ENCODE peak calls at places on chromosomes 11 and 22, in five cellular contexts. One of them, this sample, is unnamed.

GRCh38 chr22:19723165-19723989 is at the start of gene GP1BB:
- DNase-seq in HepG2: no peak
- DNase-seq in GM12878: no peak
- DNase-seq in SK-N-SH: no peak
- DNase-seq in K562: peak; percentile 100
- DNase-seq in this sample: no peak

GRCh38 chr11:129251067-129251466 is 58.9 kb upstream of the ARHGAP32 start:
- DNase-seq in HepG2: no peak
- DNase-seq in GM12878: no peak
- DNase-seq in SK-N-SH: no peak
- DNase-seq in K562: no peak
- DNase-seq in this sample: no peak

GRCh38 chr11:26204839-26205238 is 127.1 kb upstream of the ANO3 start:
- DNase-seq in HepG2: no peak
- DNase-seq in GM12878: no peak
- DNase-seq in SK-N-SH: no peak
- DNase-seq in K562: no peak
- DNase-seq in this sample: no peak

GRCh38 chr11:34408580-34409172 is 30.1 kb upstream of the CAT start:
- DNase-seq in HepG2: no peak
- DNase-seq in GM12878: no peak
- DNase-seq in SK-N-SH: no peak
- DNase-seq in K562: no peak
- DNase-seq in this sample: no peak

GRCh38 chr22:50035976-50036375 is 22.1 kb downstream of the TTLL8 start:
- DNase-seq in HepG2: no peak
- DNase-seq in GM12878: no peak
- DNase-seq in SK-N-SH: peak; percentile 13
- DNase-seq in K562: no peak
- DNase-seq in this sample: no peak

GRCh38 chr11:15969701-15970329 is 386.5 kb downstream of the SOX6 start:
- DNase-seq in HepG2: no peak
- DNase-seq in GM12878: peak; percentile 35
- DNase-seq in SK-N-SH: no peak
- DNase-seq in K562: no peak
- DNase-seq in this sample: no peak

GRCh38 chr22:49996532-49997220 is 15.9 kb downstream of the IL17REL start:
- DNase-seq in HepG2: no peak
- DNase-seq in GM12878: no peak
- DNase-seq in SK-N-SH: no peak
- DNase-seq in K562: no peak
- DNase-seq in this sample: no peak

GRCh38 chr22:49716441-49716840 is 111.2 kb downstream of the BRD1 start:
- DNase-seq in HepG2: no peak
- DNase-seq in GM12878: no peak
- DNase-seq in SK-N-SH: no peak
- DNase-seq in K562: no peak
- DNase-seq in this sample: no peak

GRCh38 chr22:44297662-44298061 is 15.1 kb downstream of the SHISAL1 start:
- DNase-seq in HepG2: no peak
- DNase-seq in GM12878: no peak
- DNase-seq in SK-N-SH: no peak
- DNase-seq in K562: no peak
- DNase-seq in this sample: no peak

GRCh38 chr22:37661160-37661924 is 2.8 kb downstream of the PDXP start:
- DNase-seq in HepG2: peak; percentile 90
- DNase-seq in GM12878: no peak
- DNase-seq in SK-N-SH: peak; percentile 71
- DNase-seq in K562: no peak
- DNase-seq in this sample: no peak

GRCh38 chr11:70099578-70100282 is 21.6 kb downstream of the ANO1 start:
- DNase-seq in HepG2: no peak
- DNase-seq in GM12878: no peak
- DNase-seq in SK-N-SH: no peak
- DNase-seq in K562: no peak
- DNase-seq in this sample: no peak

GRCh38 chr11:23423119-23423518 is 562.8 kb upstream of the CCDC179 start:
- DNase-seq in HepG2: no peak
- DNase-seq in GM12878: no peak
- DNase-seq in SK-N-SH: no peak
- DNase-seq in K562: no peak
- DNase-seq in this sample: no peak

GRCh38 chr11:109490953-109491733 is 69.2 kb downstream of the C11orf87 start:
- DNase-seq in HepG2: no peak
- DNase-seq in GM12878: no peak
- DNase-seq in SK-N-SH: no peak
- DNase-seq in K562: no peak
- DNase-seq in this sample: no peak

GRCh38 chr11:65574963-65575567 is 788 bp upstream of the EHBP1L1 start:
- DNase-seq in HepG2: no peak
- DNase-seq in GM12878: no peak
- DNase-seq in SK-N-SH: no peak
- DNase-seq in K562: peak; percentile 88
- DNase-seq in this sample: no peak

GRCh38 chr11:100923555-100923954 is 206.1 kb downstream of the PGR start:
- DNase-seq in HepG2: no peak
- DNase-seq in GM12878: no peak
- DNase-seq in SK-N-SH: no peak
- DNase-seq in K562: no peak
- DNase-seq in this sample: no peak
- TF ChIP-seq ZBTB33 in HepG2: no peak
- TF ChIP-seq ZBTB33 in GM12878: no peak
- TF ChIP-seq ZBTB33 in SK-N-SH: no peak
- TF ChIP-seq ZBTB33 in K562: no peak
- TF ChIP-seq ZBTB33 in this sample: no peak

GRCh38 chr11:76603202-76603601 is 67.3 kb downstream of the LRRC32 start:
- DNase-seq in HepG2: no peak
- DNase-seq in GM12878: no peak
- DNase-seq in SK-N-SH: peak; percentile 14
- DNase-seq in K562: no peak
- DNase-seq in this sample: no peak
- TF ChIP-seq ZBTB33 in HepG2: no peak
- TF ChIP-seq ZBTB33 in GM12878: no peak
- TF ChIP-seq ZBTB33 in SK-N-SH: no peak
- TF ChIP-seq ZBTB33 in K562: no peak
- TF ChIP-seq ZBTB33 in this sample: no peak

GRCh38 chr11:1088927-1089737 is 14.5 kb downstream of the MUC2 start:
- DNase-seq in HepG2: no peak
- DNase-seq in GM12878: no peak
- DNase-seq in SK-N-SH: no peak
- DNase-seq in K562: no peak
- DNase-seq in this sample: no peak

GRCh38 chr11:1087961-1088926 is 13.6 kb downstream of the MUC2 start:
- DNase-seq in HepG2: peak; percentile 12
- DNase-seq in GM12878: no peak
- DNase-seq in SK-N-SH: no peak
- DNase-seq in K562: peak; percentile 45
- DNase-seq in this sample: no peak

GRCh38 chr11:1085440-1086170 is 10.9 kb downstream of the MUC2 start:
- DNase-seq in HepG2: no peak
- DNase-seq in GM12878: no peak
- DNase-seq in SK-N-SH: no peak
- DNase-seq in K562: no peak
- DNase-seq in this sample: no peak

GRCh38 chr11:1086171-1087102 is 11.8 kb downstream of the MUC2 start:
- DNase-seq in HepG2: no peak
- DNase-seq in GM12878: no peak
- DNase-seq in SK-N-SH: no peak
- DNase-seq in K562: no peak
- DNase-seq in this sample: no peak

DNA sequence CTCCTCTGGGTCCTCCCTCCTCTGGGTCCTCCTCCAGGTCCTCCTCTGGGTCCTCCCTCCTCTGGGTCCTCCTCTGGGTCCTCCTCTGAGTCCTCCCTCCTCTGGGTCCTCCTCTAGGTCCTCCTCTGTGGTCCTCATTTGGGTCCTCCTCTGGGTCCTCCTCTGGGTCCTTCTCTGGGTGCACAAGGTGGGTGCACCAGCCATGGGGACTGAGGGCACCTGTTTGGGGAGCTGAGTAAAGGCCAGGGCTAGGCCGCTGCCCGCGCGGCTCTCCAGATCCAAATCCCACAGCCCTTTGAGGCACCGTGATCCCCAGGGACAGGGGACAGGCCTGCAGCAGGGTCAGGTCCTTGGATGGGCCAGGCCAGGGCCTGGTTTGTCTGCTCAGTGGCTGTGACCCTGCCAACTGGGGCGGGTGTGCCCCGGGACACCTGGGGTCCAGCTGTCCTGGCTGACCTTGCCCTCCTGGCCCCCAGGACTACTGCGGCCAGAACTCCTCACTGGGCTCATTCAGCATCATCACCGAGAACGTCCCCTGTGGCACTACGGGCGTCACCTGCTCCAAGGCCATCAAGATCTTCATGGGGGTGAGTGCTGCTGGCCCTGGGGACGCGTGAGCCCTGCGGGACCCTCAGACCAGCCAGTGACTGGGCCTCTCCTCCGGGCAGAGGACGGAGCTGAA is 12.7 kb downstream of the MUC2 start:
- DNase-seq in HepG2: no peak
- DNase-seq in GM12878: no peak
- DNase-seq in SK-N-SH: no peak
- DNase-seq in K562: no peak
- DNase-seq in this sample: no peak
- TF ChIP-seq ZBTB33 in HepG2: no peak
- TF ChIP-seq ZBTB33 in GM12878: no peak
- TF ChIP-seq ZBTB33 in SK-N-SH: no peak
- TF ChIP-seq ZBTB33 in K562: no peak
- TF ChIP-seq ZBTB33 in this sample: no peak

DNA sequence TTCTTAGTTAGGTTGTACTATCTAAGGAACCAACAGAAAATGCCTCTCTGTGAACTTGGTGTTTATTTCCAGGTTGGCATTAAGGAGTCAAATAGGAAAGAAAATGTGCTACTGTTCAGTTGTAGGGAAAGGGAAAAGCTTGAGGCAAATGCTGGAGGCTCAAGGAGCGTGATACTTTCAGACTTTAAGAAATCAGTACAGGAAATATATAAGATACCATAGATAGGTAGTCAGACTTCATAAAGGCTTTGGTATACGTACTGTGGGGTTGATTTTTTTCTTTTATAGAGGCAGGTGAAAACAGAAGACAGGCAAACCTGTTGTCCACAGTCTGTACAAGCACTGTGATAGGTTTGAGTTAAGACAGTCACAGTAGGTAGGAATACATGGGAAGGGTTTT is 30.8 kb downstream of the EP300 start:
- DNase-seq in HepG2: no peak
- DNase-seq in GM12878: no peak
- DNase-seq in SK-N-SH: no peak
- DNase-seq in K562: no peak
- DNase-seq in this sample: no peak
- TF ChIP-seq ZBTB33 in HepG2: no peak
- TF ChIP-seq ZBTB33 in GM12878: no peak
- TF ChIP-seq ZBTB33 in SK-N-SH: no peak
- TF ChIP-seq ZBTB33 in K562: no peak
- TF ChIP-seq ZBTB33 in this sample: no peak

GRCh38 chr11:88531776-88532175 is 194.2 kb upstream of the CTSC start:
- DNase-seq in HepG2: no peak
- DNase-seq in GM12878: no peak
- DNase-seq in SK-N-SH: no peak
- DNase-seq in K562: no peak
- DNase-seq in this sample: no peak
- TF ChIP-seq ZBTB33 in HepG2: no peak
- TF ChIP-seq ZBTB33 in GM12878: no peak
- TF ChIP-seq ZBTB33 in SK-N-SH: no peak
- TF ChIP-seq ZBTB33 in K562: no peak
- TF ChIP-seq ZBTB33 in this sample: no peak

GRCh38 chr11:104327864-104328513 is 164.0 kb upstream of the PDGFD start:
- DNase-seq in HepG2: no peak
- DNase-seq in GM12878: no peak
- DNase-seq in SK-N-SH: peak; percentile 27
- DNase-seq in K562: no peak
- DNase-seq in this sample: no peak

GRCh38 chr11:104333977-104334376 is 170.0 kb upstream of the PDGFD start:
- DNase-seq in HepG2: peak; percentile 7
- DNase-seq in GM12878: no peak
- DNase-seq in SK-N-SH: no peak
- DNase-seq in K562: no peak
- DNase-seq in this sample: peak; percentile 7

GRCh38 chr11:104329043-104329442 is 165.1 kb upstream of the PDGFD start:
- DNase-seq in HepG2: no peak
- DNase-seq in GM12878: no peak
- DNase-seq in SK-N-SH: no peak
- DNase-seq in K562: no peak
- DNase-seq in this sample: no peak

GRCh38 chr11:104328514-104328912 is 164.6 kb upstream of the PDGFD start:
- DNase-seq in HepG2: no peak
- DNase-seq in GM12878: no peak
- DNase-seq in SK-N-SH: peak; percentile 24
- DNase-seq in K562: no peak
- DNase-seq in this sample: no peak

GRCh38 chr11:104332110-104332509 is 168.2 kb upstream of the PDGFD start:
- DNase-seq in HepG2: peak; percentile 5
- DNase-seq in GM12878: no peak
- DNase-seq in SK-N-SH: no peak
- DNase-seq in K562: no peak
- DNase-seq in this sample: peak; percentile 32
- TF ChIP-seq ZBTB33 in HepG2: no peak
- TF ChIP-seq ZBTB33 in GM12878: no peak
- TF ChIP-seq ZBTB33 in SK-N-SH: no peak
- TF ChIP-seq ZBTB33 in K562: no peak
- TF ChIP-seq ZBTB33 in this sample: no peak

GRCh38 chr11:46948378-46949131 is 12.0 kb downstream of the CSTPP1 start:
- DNase-seq in HepG2: no peak
- DNase-seq in GM12878: no peak
- DNase-seq in SK-N-SH: peak; percentile 20
- DNase-seq in K562: no peak
- DNase-seq in this sample: no peak
- TF ChIP-seq ZBTB33 in HepG2: no peak
- TF ChIP-seq ZBTB33 in GM12878: no peak
- TF ChIP-seq ZBTB33 in SK-N-SH: no peak
- TF ChIP-seq ZBTB33 in K562: no peak
- TF ChIP-seq ZBTB33 in this sample: no peak

DNA sequence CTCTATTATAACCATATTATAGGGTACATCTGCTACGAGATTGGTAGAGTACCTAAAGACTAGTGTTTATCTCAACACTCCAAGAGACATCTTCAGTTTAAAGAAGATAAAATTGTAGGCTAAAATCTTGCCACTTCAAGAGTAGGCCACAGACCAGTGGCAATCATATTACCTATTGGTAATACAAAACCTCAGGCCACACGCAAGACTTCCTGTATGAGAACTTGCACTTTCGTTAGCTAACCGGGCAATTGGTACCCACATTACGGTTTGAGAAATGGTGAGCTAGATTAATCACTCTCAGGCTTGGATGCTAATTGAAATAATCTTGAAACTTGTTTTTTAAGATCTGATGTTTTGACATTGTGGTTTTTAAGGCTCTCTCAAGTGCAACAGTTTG is 772.7 kb downstream of the LRRC4C start:
- DNase-seq in HepG2: no peak
- DNase-seq in GM12878: no peak
- DNase-seq in SK-N-SH: no peak
- DNase-seq in K562: no peak
- DNase-seq in this sample: no peak
- TF ChIP-seq ZBTB33 in HepG2: no peak
- TF ChIP-seq ZBTB33 in GM12878: no peak
- TF ChIP-seq ZBTB33 in SK-N-SH: no peak
- TF ChIP-seq ZBTB33 in K562: no peak
- TF ChIP-seq ZBTB33 in this sample: no peak

GRCh38 chr11:133134561-133135173 is 397.6 kb downstream of the OPCML start:
- DNase-seq in HepG2: peak; percentile 39
- DNase-seq in GM12878: peak; percentile 16
- DNase-seq in SK-N-SH: peak; percentile 68
- DNase-seq in K562: peak; percentile 50
- DNase-seq in this sample: no peak
- TF ChIP-seq ZBTB33 in HepG2: no peak
- TF ChIP-seq ZBTB33 in GM12878: no peak
- TF ChIP-seq ZBTB33 in SK-N-SH: no peak
- TF ChIP-seq ZBTB33 in K562: no peak
- TF ChIP-seq ZBTB33 in this sample: no peak